ENCODE peak calls at places on chromosomes 6 and 20, in seven cellular contexts. C is esophagus squamous epithelium, B is ELF-1, H is mesothelial cell of epicardium, M is A549, K is Calu3, O is NCI-H1105 treated with DMSO at 0.1 percent for 48 hours. W is an unnamed sample.

GRCh38 chr6:48743738-48744137 is 632.7 kb upstream of the PTCHD4 start:
- DNase-seq in B (no peak), O (no peak), K (no peak), C (no peak), H (no peak), M (no peak), W (no peak)

GRCh38 chr6:23339268-23339667 is 769.9 kb downstream of the HDGFL1 start:
- DNase-seq in C (no peak), K (no peak), M (no peak), O (no peak), H (no peak), B (no peak), W (no peak)

GRCh38 chr6:108163267-108163643 is 2.6 kb upstream of the NR2E1 start:
- DNase-seq in K (no peak), M (no peak), O (no peak), C (no peak), B (peak; percentile 16), H (no peak), W (no peak)

GRCh38 chr6:3351105-3351676 is 92.4 kb downstream of the PSMG4 start:
- DNase-seq in O (peak; percentile 68), K (no peak), H (no peak), B (no peak), C (no peak), M (no peak), W (peak; percentile 81)

GRCh38 chr6:40326689-40327404 is 260.3 kb downstream of the LRFN2 start:
- DNase-seq in H (no peak), O (peak; percentile 92), B (no peak), M (no peak), K (no peak), C (no peak), W (peak; percentile 21)

GRCh38 chr6:39361657-39362486 is 39.4 kb upstream of the KCNK16 start:
- DNase-seq in O (peak; percentile 77), H (peak; percentile 40), K (peak; percentile 84), B (peak; percentile 90), M (peak; percentile 53), C (no peak), W (peak; percentile 50)

GRCh38 chr6:159833556-159833955 is 33.5 kb downstream of the PNLDC1 start:
- DNase-seq in K (no peak), B (no peak), C (no peak), O (no peak), M (no peak), H (no peak), W (no peak)

GRCh38 chr6:31497595-31498476 is at the start of gene MICB:
- DNase-seq in C (no peak), O (peak; percentile 89), H (no peak), M (peak; percentile 78), B (peak; percentile 91), K (peak; percentile 94), W (peak; percentile 32)

GRCh38 chr6:170075659-170076223 is 215.1 kb downstream of the DLL1 start:
- DNase-seq in B (no peak), O (peak; percentile 37), K (no peak), C (no peak), M (no peak), H (peak; percentile 12), W (no peak)

GRCh38 chr6:109455502-109456282 is at the start of gene MICAL1:
- DNase-seq in M (peak; percentile 40), H (no peak), C (peak; percentile 29), K (peak; percentile 77), B (peak; percentile 62), O (peak; percentile 72), W (peak; percentile 70)

GRCh38 chr6:157946053-157946617 is 35.5 kb upstream of the SYNJ2 start:
- DNase-seq in M (no peak), H (no peak), K (no peak), O (no peak), B (no peak), C (no peak), W (no peak)

GRCh38 chr20:62837790-62838458 is 21.1 kb downstream of the COL9A3 start:
- DNase-seq in C (no peak), K (no peak), M (no peak), B (no peak), O (peak; percentile 56), H (no peak), W (peak; percentile 65)

GRCh38 chr20:17029698-17030097 is 197.1 kb upstream of the PCSK2 start:
- DNase-seq in M (no peak), C (no peak), H (no peak), B (no peak), K (no peak), O (no peak), W (no peak)

GRCh38 chr6:907928-908327 is 215.0 kb upstream of the EXOC2 start:
- DNase-seq in O (no peak), C (no peak), H (no peak), M (no peak), B (no peak), K (no peak), W (no peak)

GRCh38 chr20:47304287-47304686 is 52.2 kb downstream of the ZMYND8 start:
- DNase-seq in H (no peak), O (peak; percentile 11), C (no peak), M (no peak), K (no peak), B (no peak), W (peak; percentile 86)

GRCh38 chr6:52611833-52612232 is 35.0 kb upstream of the TRAM2 start:
- DNase-seq in C (no peak), O (no peak), K (no peak), B (no peak), M (no peak), H (no peak), W (no peak)

GRCh38 chr6:131058236-131058635 is 4.8 kb downstream of the EPB41L2 start:
- DNase-seq in C (no peak), O (no peak), B (no peak), M (no peak), H (no peak), K (no peak), W (no peak)

GRCh38 chr6:142210606-142211005 is 63.5 kb downstream of the VTA1 start:
- DNase-seq in M (no peak), H (no peak), O (no peak), C (no peak), B (no peak), K (no peak), W (no peak)

GRCh38 chr20:1959156-1959555 is 34.7 kb downstream of the PDYN start:
- DNase-seq in K (no peak), O (no peak), C (no peak), H (no peak), M (no peak), B (no peak), W (no peak)

GRCh38 chr20:40589581-40589980 is 99.5 kb downstream of the MAFB start:
- DNase-seq in K (no peak), C (no peak), H (no peak), M (no peak), O (no peak), B (no peak), W (no peak)